ENCODE peak calls at places on chromosome 10, in four cellular contexts. One of them, this sample, is unnamed.

GRCh38 chr10:101096378-101096777 is 34.6 kb downstream of the KAZALD1 start:
- DNase-seq in H1: no peak
- DNase-seq in HepG2: no peak
- DNase-seq in GM12878: no peak
- DNase-seq in this sample: no peak

GRCh38 chr10:112295853-112296830 is 12.9 kb downstream of the TECTB start:
- DNase-seq in H1: no peak
- DNase-seq in HepG2: peak; percentile 76
- DNase-seq in GM12878: no peak
- DNase-seq in this sample: peak; percentile 29

GRCh38 chr10:97759157-97759980 is 12.4 kb downstream of the SFRP5 start:
- DNase-seq in GM12878: no peak
- DNase-seq in HepG2: peak; percentile 79
- DNase-seq in H1: peak; percentile 95
- DNase-seq in this sample: peak; percentile 94

GRCh38 chr10:71259815-71260501 is 47.6 kb downstream of the UNC5B start:
- DNase-seq in GM12878: no peak
- DNase-seq in HepG2: no peak
- DNase-seq in H1: no peak
- DNase-seq in this sample: no peak

GRCh38 chr10:114684085-114684821 is 26.2 kb upstream of the ABLIM1 start:
- DNase-seq in H1: no peak
- DNase-seq in HepG2: peak; percentile 50
- DNase-seq in GM12878: no peak
- DNase-seq in this sample: peak; percentile 24

GRCh38 chr10:100046088-100046487 is 35.6 kb downstream of the CPN1 start:
- DNase-seq in GM12878: peak; percentile 50
- DNase-seq in HepG2: peak; percentile 50
- DNase-seq in H1: peak; percentile 96
- DNase-seq in this sample: peak; percentile 74

GRCh38 chr10:89384474-89385324 is 6.8 kb downstream of the IFIT1B start:
- DNase-seq in GM12878: no peak
- DNase-seq in H1: no peak
- DNase-seq in HepG2: no peak
- DNase-seq in this sample: no peak

GRCh38 chr10:15120523-15120922 is 23.4 kb downstream of the RPP38 start:
- DNase-seq in H1: no peak
- DNase-seq in GM12878: no peak
- DNase-seq in HepG2: no peak
- DNase-seq in this sample: no peak

GRCh38 chr10:32948451-32948850 is 9.6 kb downstream of the ITGB1 start:
- DNase-seq in GM12878: no peak
- DNase-seq in H1: no peak
- DNase-seq in HepG2: peak; percentile 87
- DNase-seq in this sample: no peak

GRCh38 chr10:32650246-32650655 is 204.3 kb downstream of the CCDC7 start:
- DNase-seq in HepG2: no peak
- DNase-seq in GM12878: peak; percentile 30
- DNase-seq in H1: no peak
- DNase-seq in this sample: no peak

GRCh38 chr10:90136731-90137316 is 435.4 kb downstream of the KIF20B start:
- DNase-seq in HepG2: no peak
- DNase-seq in H1: peak; percentile 54
- DNase-seq in GM12878: no peak
- DNase-seq in this sample: no peak

GRCh38 chr10:133422821-133423771 is 1.3 kb downstream of the SPRN start:
- DNase-seq in HepG2: no peak
- DNase-seq in GM12878: no peak
- DNase-seq in H1: peak; percentile 63
- DNase-seq in this sample: peak; percentile 72

GRCh38 chr10:86711957-86712708 is 43.8 kb downstream of the LDB3 start:
- DNase-seq in GM12878: peak; percentile 43
- DNase-seq in HepG2: no peak
- DNase-seq in H1: no peak
- DNase-seq in this sample: peak; percentile 88

GRCh38 chr10:44244745-44245600 is 139.9 kb downstream of the CXCL12 start:
- DNase-seq in HepG2: peak; percentile 80
- DNase-seq in GM12878: no peak
- DNase-seq in H1: no peak
- DNase-seq in this sample: no peak

GRCh38 chr10:128125416-128125943 is 743 bp downstream of the MKI67 start:
- DNase-seq in GM12878: no peak
- DNase-seq in H1: no peak
- DNase-seq in HepG2: no peak
- DNase-seq in this sample: peak; percentile 28

GRCh38 chr10:59465089-59465488 is 102.7 kb upstream of the FAM13C start:
- DNase-seq in GM12878: no peak
- DNase-seq in HepG2: peak; percentile 4
- DNase-seq in H1: no peak
- DNase-seq in this sample: no peak

GRCh38 chr10:129042747-129043146 is 424.3 kb upstream of the MGMT start:
- DNase-seq in GM12878: no peak
- DNase-seq in H1: no peak
- DNase-seq in HepG2: no peak
- DNase-seq in this sample: no peak

GRCh38 chr10:7417103-7417623 is 6.3 kb upstream of the SFMBT2 start:
- DNase-seq in H1: no peak
- DNase-seq in GM12878: no peak
- DNase-seq in HepG2: no peak
- DNase-seq in this sample: no peak

GRCh38 chr10:77943086-77943901 is 16.7 kb upstream of the DLG5 start:
- DNase-seq in GM12878: no peak
- DNase-seq in H1: peak; percentile 54
- DNase-seq in HepG2: peak; percentile 42
- DNase-seq in this sample: no peak

GRCh38 chr10:35336921-35337741 is 822 bp downstream of the CCNY start:
- DNase-seq in GM12878: no peak
- DNase-seq in H1: peak; percentile 73
- DNase-seq in HepG2: peak; percentile 16
- DNase-seq in this sample: peak; percentile 82

GRCh38 chr10:28177944-28178637 is 124.8 kb downstream of the MPP7 start:
- DNase-seq in GM12878: no peak
- DNase-seq in H1: no peak
- DNase-seq in HepG2: no peak
- DNase-seq in this sample: no peak

GRCh38 chr10:132685121-132685891 is 100.6 kb downstream of the NKX6-2 start:
- DNase-seq in HepG2: peak; percentile 90
- DNase-seq in GM12878: no peak
- DNase-seq in H1: no peak
- DNase-seq in this sample: no peak

GRCh38 chr10:97196213-97197029 is 10.7 kb upstream of the SLIT1 start:
- DNase-seq in GM12878: no peak
- DNase-seq in HepG2: peak; percentile 47
- DNase-seq in H1: peak; percentile 85
- DNase-seq in this sample: peak; percentile 90

GRCh38 chr10:77392851-77393250 is 244.8 kb downstream of the KCNMA1 start:
- DNase-seq in GM12878: no peak
- DNase-seq in HepG2: no peak
- DNase-seq in H1: no peak
- DNase-seq in this sample: no peak

GRCh38 chr10:31774928-31775668 is 153.5 kb downstream of the ARHGAP12 start:
- DNase-seq in HepG2: no peak
- DNase-seq in GM12878: no peak
- DNase-seq in H1: no peak
- DNase-seq in this sample: no peak

GRCh38 chr10:51918921-51919325 is 219.5 kb upstream of the CSTF2T start:
- DNase-seq in GM12878: no peak
- DNase-seq in HepG2: no peak
- DNase-seq in H1: no peak
- DNase-seq in this sample: no peak

GRCh38 chr10:4767033-4767814 is 58.8 kb upstream of the AKR1E2 start:
- DNase-seq in HepG2: peak; percentile 3
- DNase-seq in H1: no peak
- DNase-seq in GM12878: no peak
- DNase-seq in this sample: peak; percentile 31

GRCh38 chr10:43682956-43683355 is 34.3 kb upstream of the ZNF32 start:
- DNase-seq in GM12878: no peak
- DNase-seq in H1: no peak
- DNase-seq in HepG2: no peak
- DNase-seq in this sample: no peak

GRCh38 chr10:100965820-100966219 is 3.5 kb upstream of the SEMA4G start:
- DNase-seq in H1: no peak
- DNase-seq in HepG2: no peak
- DNase-seq in GM12878: no peak
- DNase-seq in this sample: no peak

GRCh38 chr10:72736176-72736795 is 44.3 kb downstream of the MCU start:
- DNase-seq in HepG2: peak; percentile 17
- DNase-seq in H1: no peak
- DNase-seq in GM12878: no peak
- DNase-seq in this sample: no peak
- TF ChIP-seq TCF12 in HepG2: no peak
- TF ChIP-seq TCF12 in H1: no peak
- TF ChIP-seq TCF12 in GM12878: no peak
- TF ChIP-seq TCF12 in this sample: no peak

DNA sequence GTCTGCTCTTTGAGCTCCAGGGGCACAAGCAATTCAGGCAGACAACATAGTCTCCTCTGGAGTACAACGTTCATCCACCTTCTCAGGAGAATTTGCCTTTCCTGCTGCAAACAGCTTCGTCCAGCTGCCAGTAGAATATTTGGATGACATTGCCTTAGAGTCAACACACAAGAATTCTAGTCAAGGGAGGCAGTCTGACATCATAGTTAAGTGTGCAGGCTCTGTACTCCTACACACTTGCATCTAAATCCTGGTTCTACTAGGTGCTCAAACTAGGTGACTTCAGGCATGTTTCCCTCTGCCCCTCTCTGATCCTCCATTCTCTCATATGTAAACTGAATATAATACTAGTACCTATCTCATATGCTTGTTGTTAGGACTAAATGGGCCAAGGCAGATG is 314.8 kb downstream of the HPSE2 start:
- DNase-seq in GM12878: no peak
- DNase-seq in H1: no peak
- DNase-seq in HepG2: no peak
- DNase-seq in this sample: no peak
- H3K4me2 ChIP-seq in GM12878: no peak overlapping the region
- H3K4me2 ChIP-seq in H1: no peak overlapping the region
- H3K4me2 ChIP-seq in HepG2: no peak overlapping the region
- H3K4me2 ChIP-seq in this sample: no peak overlapping the region

DNA sequence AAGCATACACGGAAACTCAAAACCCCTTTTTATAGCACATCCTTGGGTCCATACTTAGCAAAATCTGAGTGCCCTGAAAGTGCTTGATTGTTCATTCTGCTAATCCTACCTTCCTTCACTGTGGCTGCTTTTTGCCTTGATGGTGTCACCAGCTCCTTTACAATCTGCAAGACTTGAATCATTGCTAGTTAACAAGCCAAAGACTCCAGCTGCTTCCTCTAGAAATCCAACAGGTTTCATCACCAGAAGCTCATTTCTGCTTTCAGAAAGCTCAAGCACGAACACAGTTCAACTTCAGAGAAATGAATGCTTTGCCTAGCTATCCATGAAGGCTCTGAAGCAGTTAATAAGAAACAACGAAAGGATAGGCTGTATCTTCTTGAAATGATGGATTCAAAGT is 38.0 kb downstream of the USP6NL start:
- DNase-seq in H1: no peak
- DNase-seq in HepG2: no peak
- DNase-seq in GM12878: peak; percentile 49
- DNase-seq in this sample: no peak
- TF ChIP-seq TCF12 in H1: no peak
- TF ChIP-seq TCF12 in HepG2: no peak
- TF ChIP-seq TCF12 in GM12878: peak; percentile 57
- TF ChIP-seq TCF12 in this sample: no peak

DNA sequence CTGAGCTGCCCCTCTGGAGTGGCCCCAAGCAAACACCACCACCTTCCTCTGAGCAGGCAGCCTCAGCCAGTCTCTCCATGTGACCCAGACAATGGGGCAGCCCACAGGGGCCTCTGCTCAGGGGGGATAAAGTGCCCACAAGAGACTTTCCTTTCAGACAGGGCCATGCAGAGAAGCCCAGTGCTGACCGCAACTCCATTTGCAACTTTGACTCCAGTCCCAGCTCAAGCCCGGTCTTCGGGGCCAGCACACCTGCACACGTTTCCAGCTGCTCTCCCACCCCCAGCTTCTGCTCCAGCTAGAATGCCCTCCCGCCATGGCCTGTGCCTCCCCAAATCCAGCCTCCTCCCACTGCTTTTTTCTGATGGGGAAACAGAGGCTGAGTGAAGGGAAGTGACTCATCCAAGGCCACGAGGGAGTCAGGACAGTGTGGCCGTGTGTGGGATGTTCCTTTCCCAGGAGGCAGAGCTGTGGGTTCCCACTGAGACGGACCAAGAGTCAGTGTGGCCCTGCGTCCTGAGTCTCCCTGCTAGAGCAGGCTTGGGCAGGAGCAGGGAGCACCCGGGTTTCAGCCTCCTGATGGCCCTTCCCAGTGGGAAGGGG is 112.0 kb downstream of the ZMIZ1 start:
- DNase-seq in H1: no peak
- DNase-seq in HepG2: no peak
- DNase-seq in GM12878: no peak
- DNase-seq in this sample: no peak
- H3K4me2 ChIP-seq in H1: no peak overlapping the region
- H3K4me2 ChIP-seq in HepG2: no peak overlapping the region
- H3K4me2 ChIP-seq in GM12878: no peak overlapping the region
- H3K4me2 ChIP-seq in this sample: no peak overlapping the region

GRCh38 chr10:37860494-37861190 is 3.2 kb upstream of the ZNF248 start:
- DNase-seq in H1: no peak
- DNase-seq in HepG2: peak; percentile 27
- DNase-seq in GM12878: no peak
- DNase-seq in this sample: no peak

GRCh38 chr10:37854606-37855005 is 2.8 kb downstream of the ZNF248 start:
- DNase-seq in GM12878: no peak
- DNase-seq in HepG2: no peak
- DNase-seq in H1: no peak
- DNase-seq in this sample: no peak

GRCh38 chr10:37855691-37856090 is 1.7 kb downstream of the ZNF248 start:
- DNase-seq in GM12878: no peak
- DNase-seq in H1: no peak
- DNase-seq in HepG2: no peak
- DNase-seq in this sample: no peak

GRCh38 chr10:37857287-37858211 is at the start of gene ZNF248:
- DNase-seq in HepG2: peak; percentile 93
- DNase-seq in H1: peak; percentile 88
- DNase-seq in GM12878: peak; percentile 89
- DNase-seq in this sample: peak; percentile 92

GRCh38 chr10:37856881-37857286 is 526 bp downstream of the ZNF248 start:
- DNase-seq in H1: no peak
- DNase-seq in GM12878: no peak
- DNase-seq in HepG2: no peak
- DNase-seq in this sample: peak; percentile 41
- TF ChIP-seq TCF12 in H1: no peak
- TF ChIP-seq TCF12 in GM12878: no peak
- TF ChIP-seq TCF12 in HepG2: no peak
- TF ChIP-seq TCF12 in this sample: no peak

GRCh38 chr10:64011871-64012714 is 490.9 kb downstream of the REEP3 start:
- DNase-seq in GM12878: no peak
- DNase-seq in H1: no peak
- DNase-seq in HepG2: no peak
- DNase-seq in this sample: no peak

GRCh38 chr10:64014281-64014680 is 493.1 kb downstream of the REEP3 start:
- DNase-seq in GM12878: no peak
- DNase-seq in H1: no peak
- DNase-seq in HepG2: no peak
- DNase-seq in this sample: no peak
- H3K4me2 ChIP-seq in GM12878: no peak overlapping the region
- H3K4me2 ChIP-seq in H1: no peak overlapping the region
- H3K4me2 ChIP-seq in HepG2: no peak overlapping the region
- H3K4me2 ChIP-seq in this sample: no peak overlapping the region

GRCh38 chr10:120818301-120818700 is 32.9 kb upstream of the WDR11 start:
- DNase-seq in HepG2: no peak
- DNase-seq in H1: no peak
- DNase-seq in GM12878: no peak
- DNase-seq in this sample: no peak
- TF ChIP-seq TCF12 in HepG2: no peak
- TF ChIP-seq TCF12 in H1: no peak
- TF ChIP-seq TCF12 in GM12878: no peak
- TF ChIP-seq TCF12 in this sample: no peak

GRCh38 chr10:6349846-6350245 is 147.1 kb downstream of the PFKFB3 start:
- DNase-seq in HepG2: no peak
- DNase-seq in H1: no peak
- DNase-seq in GM12878: no peak
- DNase-seq in this sample: no peak
- H3K4me2 ChIP-seq in HepG2: no peak overlapping the region
- H3K4me2 ChIP-seq in H1: no peak overlapping the region
- H3K4me2 ChIP-seq in GM12878: no peak overlapping the region
- H3K4me2 ChIP-seq in this sample: no peak overlapping the region

This sample was measured in SK-N-SH.